ENCODE peak calls at places on chromosomes 6 and 20, in eight cellular contexts. One of them, this sample, is unnamed.

GRCh38 chr20:50336631-50337030 is 146.0 kb downstream of the CEBPB start:
- DNase-seq in dorsolateral prefrontal cortex: no peak
- DNase-seq in tibial nerve: no peak
- DNase-seq in effector memory CD4-positive, alpha-beta T cell: no peak
- DNase-seq in AG04450: no peak
- DNase-seq in gastrocnemius medialis: no peak
- DNase-seq in prostate gland: no peak
- DNase-seq in left ventricle myocardium inferior: no peak
- DNase-seq in this sample: no peak

GRCh38 chr6:167402195-167402686 is 77.4 kb downstream of the TTLL2 start:
- DNase-seq in dorsolateral prefrontal cortex: no peak
- DNase-seq in tibial nerve: no peak
- DNase-seq in effector memory CD4-positive, alpha-beta T cell: no peak
- DNase-seq in AG04450: no peak
- DNase-seq in gastrocnemius medialis: no peak
- DNase-seq in prostate gland: no peak
- DNase-seq in left ventricle myocardium inferior: no peak
- DNase-seq in this sample: no peak

GRCh38 chr20:43994486-43995100 is 79.9 kb downstream of the TOX2 start:
- DNase-seq in dorsolateral prefrontal cortex: no peak
- DNase-seq in tibial nerve: no peak
- DNase-seq in effector memory CD4-positive, alpha-beta T cell: no peak
- DNase-seq in AG04450: no peak
- DNase-seq in gastrocnemius medialis: no peak
- DNase-seq in prostate gland: no peak
- DNase-seq in left ventricle myocardium inferior: no peak
- DNase-seq in this sample: no peak

GRCh38 chr20:36120991-36121390 is 33.5 kb upstream of the EPB41L1 start:
- DNase-seq in dorsolateral prefrontal cortex: no peak
- DNase-seq in tibial nerve: no peak
- DNase-seq in effector memory CD4-positive, alpha-beta T cell: no peak
- DNase-seq in AG04450: no peak
- DNase-seq in gastrocnemius medialis: no peak
- DNase-seq in prostate gland: no peak
- DNase-seq in left ventricle myocardium inferior: no peak
- DNase-seq in this sample: no peak

GRCh38 chr6:44116643-44117382 is 10.4 kb downstream of the MRPL14 start:
- DNase-seq in dorsolateral prefrontal cortex: no peak
- DNase-seq in tibial nerve: no peak
- DNase-seq in effector memory CD4-positive, alpha-beta T cell: no peak
- DNase-seq in AG04450: peak; percentile 62
- DNase-seq in gastrocnemius medialis: no peak
- DNase-seq in prostate gland: no peak
- DNase-seq in left ventricle myocardium inferior: no peak
- DNase-seq in this sample: no peak

GRCh38 chr6:148760568-148761531 is 14.0 kb downstream of the UST start:
- DNase-seq in dorsolateral prefrontal cortex: no peak
- DNase-seq in tibial nerve: peak; percentile 74
- DNase-seq in effector memory CD4-positive, alpha-beta T cell: peak; percentile 29
- DNase-seq in AG04450: peak; percentile 71
- DNase-seq in gastrocnemius medialis: peak; percentile 40
- DNase-seq in prostate gland: peak; percentile 36
- DNase-seq in left ventricle myocardium inferior: peak; percentile 63
- DNase-seq in this sample: peak; percentile 72

GRCh38 chr6:48535569-48535968 is 424.6 kb upstream of the PTCHD4 start:
- DNase-seq in dorsolateral prefrontal cortex: no peak
- DNase-seq in tibial nerve: no peak
- DNase-seq in effector memory CD4-positive, alpha-beta T cell: no peak
- DNase-seq in AG04450: no peak
- DNase-seq in gastrocnemius medialis: no peak
- DNase-seq in prostate gland: no peak
- DNase-seq in left ventricle myocardium inferior: no peak
- DNase-seq in this sample: no peak

GRCh38 chr6:40256831-40257230 is 322.6 kb upstream of the MOCS1 start:
- DNase-seq in dorsolateral prefrontal cortex: no peak
- DNase-seq in tibial nerve: no peak
- DNase-seq in effector memory CD4-positive, alpha-beta T cell: no peak
- DNase-seq in AG04450: no peak
- DNase-seq in gastrocnemius medialis: no peak
- DNase-seq in prostate gland: no peak
- DNase-seq in left ventricle myocardium inferior: no peak
- DNase-seq in this sample: no peak

GRCh38 chr6:131597448-131597847 is 24.4 kb downstream of the ARG1 start:
- DNase-seq in dorsolateral prefrontal cortex: no peak
- DNase-seq in tibial nerve: no peak
- DNase-seq in effector memory CD4-positive, alpha-beta T cell: no peak
- DNase-seq in AG04450: no peak
- DNase-seq in gastrocnemius medialis: no peak
- DNase-seq in prostate gland: no peak
- DNase-seq in left ventricle myocardium inferior: no peak
- DNase-seq in this sample: no peak

GRCh38 chr6:21984551-21984950 is 312.3 kb downstream of the PRL start:
- DNase-seq in dorsolateral prefrontal cortex: no peak
- DNase-seq in tibial nerve: no peak
- DNase-seq in effector memory CD4-positive, alpha-beta T cell: no peak
- DNase-seq in AG04450: no peak
- DNase-seq in gastrocnemius medialis: no peak
- DNase-seq in prostate gland: no peak
- DNase-seq in left ventricle myocardium inferior: no peak
- DNase-seq in this sample: no peak

GRCh38 chr6:166989427-166990034 is 9.7 kb upstream of the CEP43 start:
- DNase-seq in dorsolateral prefrontal cortex: no peak
- DNase-seq in tibial nerve: no peak
- DNase-seq in effector memory CD4-positive, alpha-beta T cell: no peak
- DNase-seq in AG04450: peak; percentile 11
- DNase-seq in gastrocnemius medialis: no peak
- DNase-seq in prostate gland: no peak
- DNase-seq in left ventricle myocardium inferior: no peak
- DNase-seq in this sample: no peak

GRCh38 chr20:24863356-24863755 is 85.7 kb upstream of the CST7 start:
- DNase-seq in dorsolateral prefrontal cortex: no peak
- DNase-seq in tibial nerve: no peak
- DNase-seq in effector memory CD4-positive, alpha-beta T cell: no peak
- DNase-seq in AG04450: peak; percentile 2
- DNase-seq in gastrocnemius medialis: no peak
- DNase-seq in prostate gland: no peak
- DNase-seq in left ventricle myocardium inferior: no peak
- DNase-seq in this sample: no peak

GRCh38 chr6:111736005-111736607 is 130.4 kb upstream of the TRAF3IP2 start:
- DNase-seq in dorsolateral prefrontal cortex: no peak
- DNase-seq in tibial nerve: no peak
- DNase-seq in effector memory CD4-positive, alpha-beta T cell: no peak
- DNase-seq in AG04450: no peak
- DNase-seq in gastrocnemius medialis: no peak
- DNase-seq in prostate gland: no peak
- DNase-seq in left ventricle myocardium inferior: no peak
- DNase-seq in this sample: no peak

GRCh38 chr20:59994697-59995122 is 36.5 kb downstream of the CDH26 start:
- DNase-seq in dorsolateral prefrontal cortex: no peak
- DNase-seq in tibial nerve: no peak
- DNase-seq in effector memory CD4-positive, alpha-beta T cell: no peak
- DNase-seq in AG04450: no peak
- DNase-seq in gastrocnemius medialis: no peak
- DNase-seq in prostate gland: peak; percentile 70
- DNase-seq in left ventricle myocardium inferior: peak; percentile 35
- DNase-seq in this sample: no peak

GRCh38 chr20:37379967-37380828 is 34.3 kb downstream of the SRC start:
- DNase-seq in dorsolateral prefrontal cortex: no peak
- DNase-seq in tibial nerve: no peak
- DNase-seq in effector memory CD4-positive, alpha-beta T cell: no peak
- DNase-seq in AG04450: no peak
- DNase-seq in gastrocnemius medialis: no peak
- DNase-seq in prostate gland: no peak
- DNase-seq in left ventricle myocardium inferior: no peak
- DNase-seq in this sample: peak; percentile 25

GRCh38 chr20:16940701-16941100 is 192.5 kb downstream of the OTOR start:
- DNase-seq in dorsolateral prefrontal cortex: no peak
- DNase-seq in tibial nerve: no peak
- DNase-seq in effector memory CD4-positive, alpha-beta T cell: no peak
- DNase-seq in AG04450: no peak
- DNase-seq in gastrocnemius medialis: no peak
- DNase-seq in prostate gland: no peak
- DNase-seq in left ventricle myocardium inferior: no peak
- DNase-seq in this sample: no peak

GRCh38 chr20:36847009-36847709 is 28.8 kb upstream of the TLDC2 start:
- DNase-seq in dorsolateral prefrontal cortex: peak; percentile 74
- DNase-seq in tibial nerve: peak; percentile 78
- DNase-seq in effector memory CD4-positive, alpha-beta T cell: no peak
- DNase-seq in AG04450: peak; percentile 52
- DNase-seq in gastrocnemius medialis: peak; percentile 61
- DNase-seq in prostate gland: peak; percentile 50
- DNase-seq in left ventricle myocardium inferior: peak; percentile 83
- DNase-seq in this sample: peak; percentile 73

GRCh38 chr6:130681028-130681427 is 146.2 kb upstream of the SMLR1 start:
- DNase-seq in dorsolateral prefrontal cortex: no peak
- DNase-seq in tibial nerve: no peak
- DNase-seq in effector memory CD4-positive, alpha-beta T cell: no peak
- DNase-seq in AG04450: no peak
- DNase-seq in gastrocnemius medialis: no peak
- DNase-seq in prostate gland: no peak
- DNase-seq in left ventricle myocardium inferior: no peak
- DNase-seq in this sample: no peak

DNA sequence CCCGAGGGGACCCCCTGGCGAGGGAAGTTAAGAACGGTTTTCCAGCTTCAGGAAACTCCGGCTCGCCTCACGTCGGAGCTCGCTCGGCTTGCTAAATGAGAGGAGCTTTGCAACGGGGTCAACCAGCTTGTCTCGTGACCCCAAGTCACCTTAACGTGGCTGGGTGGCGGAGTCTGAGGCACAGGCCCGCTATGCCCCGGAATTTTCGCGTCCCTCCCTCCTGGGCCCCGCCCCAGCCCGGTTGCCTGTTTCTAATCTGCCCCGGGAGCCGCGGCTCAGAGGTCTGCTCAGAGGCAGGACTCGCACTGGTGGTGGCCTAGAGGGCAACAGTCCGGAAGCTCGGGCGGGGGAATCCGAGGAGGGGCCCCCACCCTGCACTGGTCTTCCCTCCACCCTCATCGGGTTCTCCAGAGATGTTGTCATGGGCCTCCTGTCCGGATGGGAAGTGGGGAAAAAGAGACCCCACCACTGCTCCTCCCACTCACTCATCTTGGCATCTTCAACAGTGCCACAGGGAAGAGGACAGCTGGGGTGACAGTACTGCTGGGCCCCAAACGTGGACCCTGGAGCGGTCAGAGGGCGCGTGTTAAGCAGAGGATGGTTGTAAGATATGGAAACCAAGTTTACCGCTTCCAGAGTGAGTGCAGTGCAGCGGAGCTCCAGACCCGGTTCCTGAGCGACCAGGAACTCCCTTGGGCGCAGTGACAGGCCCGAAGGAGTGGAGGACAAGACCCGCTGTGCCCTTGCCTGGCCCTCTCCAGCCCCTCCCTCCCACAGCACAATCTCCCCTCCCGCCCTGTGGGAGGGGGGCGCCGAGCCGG is 3.4 kb downstream of the NR2E1 start:
- DNase-seq in dorsolateral prefrontal cortex: no peak
- DNase-seq in tibial nerve: no peak
- DNase-seq in effector memory CD4-positive, alpha-beta T cell: no peak
- DNase-seq in AG04450: no peak
- DNase-seq in gastrocnemius medialis: no peak
- DNase-seq in prostate gland: no peak
- DNase-seq in left ventricle myocardium inferior: no peak
- DNase-seq in this sample: no peak
- H3K4me3 ChIP-seq in dorsolateral prefrontal cortex: peak overlapping the region; percentile 56
- H3K4me3 ChIP-seq in tibial nerve: peak overlapping the region; percentile 2
- H3K4me3 ChIP-seq in effector memory CD4-positive, alpha-beta T cell: peak overlapping the region; percentile 37
- H3K4me3 ChIP-seq in AG04450: no peak overlapping the region
- H3K4me3 ChIP-seq in gastrocnemius medialis: peak overlapping the region; percentile 20
- H3K4me3 ChIP-seq in prostate gland: no peak overlapping the region
- H3K4me3 ChIP-seq in left ventricle myocardium inferior: peak overlapping the region; percentile 52
- H3K4me3 ChIP-seq in this sample: no peak overlapping the region

DNA sequence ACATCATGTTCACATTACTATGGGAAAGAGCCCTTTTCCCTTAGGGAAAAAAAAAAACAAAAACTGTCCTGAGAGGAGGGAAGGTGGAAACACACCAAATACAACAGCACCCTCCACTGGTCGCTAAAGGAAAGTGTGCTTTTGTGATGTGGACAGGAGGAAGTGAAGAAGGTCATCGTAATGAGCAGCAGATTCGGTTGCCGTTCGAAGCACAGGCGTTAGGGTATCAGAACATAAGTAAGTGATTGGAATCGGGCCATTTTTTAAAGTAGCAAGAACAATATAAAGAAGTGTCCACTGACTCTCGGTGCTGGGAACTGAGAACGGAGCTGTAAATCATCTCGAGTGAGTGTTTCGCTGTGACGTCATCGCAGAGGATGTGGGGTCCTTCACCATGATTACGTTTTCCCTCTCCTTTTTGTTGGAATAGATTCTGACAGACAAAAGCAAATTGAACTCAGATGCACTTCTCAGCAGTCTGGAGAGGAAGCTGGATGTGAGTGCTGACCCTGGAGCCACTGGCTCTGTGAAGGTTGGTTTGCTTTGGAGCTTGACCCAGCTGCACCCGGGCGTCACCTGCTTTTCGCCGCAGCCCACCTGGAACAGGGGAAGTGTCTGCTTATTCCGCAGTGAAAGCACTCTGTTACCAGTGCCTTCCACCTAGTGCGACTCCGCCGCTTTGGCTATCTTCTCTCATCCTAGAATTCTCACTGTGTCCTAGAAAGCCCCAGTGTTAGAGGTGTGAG is 203.6 kb upstream of the GMDS start:
- DNase-seq in dorsolateral prefrontal cortex: no peak
- DNase-seq in tibial nerve: peak; percentile 35
- DNase-seq in effector memory CD4-positive, alpha-beta T cell: no peak
- DNase-seq in AG04450: peak; percentile 63
- DNase-seq in gastrocnemius medialis: no peak
- DNase-seq in prostate gland: peak; percentile 29
- DNase-seq in left ventricle myocardium inferior: no peak
- DNase-seq in this sample: no peak
- H3K4me3 ChIP-seq in dorsolateral prefrontal cortex: peak overlapping the region; percentile 28
- H3K4me3 ChIP-seq in tibial nerve: peak overlapping the region; percentile 11
- H3K4me3 ChIP-seq in effector memory CD4-positive, alpha-beta T cell: no peak overlapping the region
- H3K4me3 ChIP-seq in AG04450: peak overlapping the region; percentile 41
- H3K4me3 ChIP-seq in gastrocnemius medialis: no peak overlapping the region
- H3K4me3 ChIP-seq in prostate gland: no peak overlapping the region
- H3K4me3 ChIP-seq in left ventricle myocardium inferior: no peak overlapping the region
- H3K4me3 ChIP-seq in this sample: no peak overlapping the region

DNA sequence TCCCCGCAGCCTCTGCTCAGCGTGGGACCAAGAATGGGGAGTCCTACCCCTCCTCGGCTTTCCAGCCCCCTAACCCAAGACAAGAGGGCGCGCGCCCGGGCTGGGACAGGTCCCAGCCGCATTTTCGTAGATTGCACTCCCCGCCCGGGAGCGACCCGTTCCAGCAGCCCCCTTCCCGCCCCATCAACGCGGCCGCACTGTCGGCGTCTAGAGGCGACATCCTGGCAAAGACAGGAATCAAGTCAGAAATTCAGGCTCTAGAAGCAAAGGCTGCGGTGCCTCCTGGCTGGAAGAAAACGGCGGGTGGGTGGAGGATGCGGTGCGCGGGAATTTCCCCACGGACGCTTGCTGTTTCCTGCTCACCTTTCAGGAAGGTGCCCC is 957 bp downstream of the PROKR2 start:
- DNase-seq in dorsolateral prefrontal cortex: no peak
- DNase-seq in tibial nerve: no peak
- DNase-seq in effector memory CD4-positive, alpha-beta T cell: no peak
- DNase-seq in AG04450: no peak
- DNase-seq in gastrocnemius medialis: no peak
- DNase-seq in prostate gland: no peak
- DNase-seq in left ventricle myocardium inferior: no peak
- DNase-seq in this sample: no peak
- H3K4me3 ChIP-seq in dorsolateral prefrontal cortex: peak overlapping the region; percentile 39
- H3K4me3 ChIP-seq in tibial nerve: no peak overlapping the region
- H3K4me3 ChIP-seq in effector memory CD4-positive, alpha-beta T cell: no peak overlapping the region
- H3K4me3 ChIP-seq in AG04450: no peak overlapping the region
- H3K4me3 ChIP-seq in gastrocnemius medialis: no peak overlapping the region
- H3K4me3 ChIP-seq in prostate gland: no peak overlapping the region
- H3K4me3 ChIP-seq in left ventricle myocardium inferior: peak overlapping the region; percentile 53
- H3K4me3 ChIP-seq in this sample: no peak overlapping the region

GRCh38 chr20:4226330-4227084 is 211.1 kb upstream of the RNF24 start:
- DNase-seq in dorsolateral prefrontal cortex: no peak
- DNase-seq in tibial nerve: no peak
- DNase-seq in effector memory CD4-positive, alpha-beta T cell: no peak
- DNase-seq in AG04450: no peak
- DNase-seq in gastrocnemius medialis: no peak
- DNase-seq in prostate gland: no peak
- DNase-seq in left ventricle myocardium inferior: no peak
- DNase-seq in this sample: no peak
- H3K4me3 ChIP-seq in dorsolateral prefrontal cortex: no peak overlapping the region
- H3K4me3 ChIP-seq in tibial nerve: no peak overlapping the region
- H3K4me3 ChIP-seq in effector memory CD4-positive, alpha-beta T cell: no peak overlapping the region
- H3K4me3 ChIP-seq in AG04450: no peak overlapping the region
- H3K4me3 ChIP-seq in gastrocnemius medialis: no peak overlapping the region
- H3K4me3 ChIP-seq in prostate gland: no peak overlapping the region
- H3K4me3 ChIP-seq in left ventricle myocardium inferior: no peak overlapping the region
- H3K4me3 ChIP-seq in this sample: no peak overlapping the region

This sample was measured in ovary.